ENCODE peak calls at places on chromosomes 13 and 19, in nine cellular contexts. L is suprapubic skin, Q is adrenal gland, K is IMR-90, U is A549, T is uterus, C is Peyer's patch, I is gastrocnemius medialis, R is ovary. F is an unnamed sample.

GRCh38 chr19:43747557-43748204 is 7.1 kb downstream of the SMG9 start:
- DNase-seq in L (no peak), Q (no peak), K (no peak), U (no peak), T (no peak), C (no peak), I (no peak), R (no peak), F (no peak)

GRCh38 chr13:53732664-53733063 is 704.1 kb downstream of the OLFM4 start:
- DNase-seq in L (no peak), Q (no peak), K (no peak), U (no peak), T (no peak), C (no peak), I (no peak), R (no peak), F (no peak)

GRCh38 chr13:44816701-44817684 is 172.3 kb downstream of the NUFIP1 start:
- DNase-seq in L (no peak), Q (no peak), K (peak), U (peak), T (no peak), C (no peak), I (no peak), R (no peak), F (peak)

GRCh38 chr19:42268142-42268703 is 829 bp upstream of the CIC start:
- DNase-seq in L (peak), Q (peak), K (peak), U (peak), T (peak), C (peak), I (peak), R (peak), F (peak)

GRCh38 chr13:33274264-33274663 is 11.3 kb downstream of the STARD13 start:
- DNase-seq in L (no peak), Q (no peak), K (no peak), U (no peak), T (no peak), C (no peak), I (no peak), R (no peak), F (no peak)

GRCh38 chr19:49857061-49857833 is 6.3 kb downstream of the PTOV1 start:
- DNase-seq in L (no peak), Q (peak), K (no peak), U (no peak), T (no peak), C (no peak), I (no peak), R (no peak), F (no peak)

GRCh38 chr13:101618440-101619187 is 166.1 kb downstream of the ITGBL1 start:
- DNase-seq in L (no peak), Q (no peak), K (no peak), U (no peak), T (no peak), C (no peak), I (no peak), R (no peak), F (no peak)

GRCh38 chr19:860481-861098 is 1.1 kb downstream of the CFD start:
- DNase-seq in L (no peak), Q (no peak), K (peak), U (peak), T (no peak), C (peak), I (no peak), R (peak), F (peak)

GRCh38 chr13:49585220-49586157 is at the start of gene RCBTB1:
- DNase-seq in L (peak), Q (peak), K (peak), U (peak), T (peak), C (peak), I (peak), R (peak), F (peak)

GRCh38 chr19:4689403-4689802 is 19.3 kb upstream of the MYDGF start:
- DNase-seq in L (no peak), Q (no peak), K (no peak), U (no peak), T (no peak), C (no peak), I (no peak), R (no peak), F (no peak)

GRCh38 chr13:33446821-33447481 is 161.4 kb upstream of the STARD13 start:
- DNase-seq in L (no peak), Q (no peak), K (no peak), U (no peak), T (no peak), C (no peak), I (no peak), R (no peak), F (no peak)

GRCh38 chr13:44578064-44578394 is 1.9 kb upstream of the TSC22D1 start:
- DNase-seq in L (no peak), Q (no peak), K (no peak), U (peak), T (no peak), C (no peak), I (no peak), R (no peak), F (no peak)

GRCh38 chr13:24692541-24692940 is 12.3 kb downstream of the ATP12A start:
- DNase-seq in L (no peak), Q (no peak), K (peak), U (no peak), T (no peak), C (no peak), I (no peak), R (no peak), F (peak)

GRCh38 chr13:35530147-35530546 is 53.7 kb upstream of the MAB21L1 start:
- DNase-seq in L (no peak), Q (no peak), K (no peak), U (no peak), T (no peak), C (no peak), I (no peak), R (no peak), F (no peak)

GRCh38 chr13:35512271-35512920 is 35.9 kb upstream of the MAB21L1 start:
- DNase-seq in L (no peak), Q (peak), K (peak), U (no peak), T (peak), C (no peak), I (no peak), R (peak), F (peak)

GRCh38 chr13:76654263-76654662 is 231.9 kb downstream of the KCTD12 start:
- DNase-seq in L (no peak), Q (no peak), K (no peak), U (no peak), T (no peak), C (no peak), I (no peak), R (no peak), F (no peak)

GRCh38 chr13:44425815-44426078 is 52.1 kb downstream of the SERP2 start:
- DNase-seq in L (no peak), Q (no peak), K (no peak), U (no peak), T (no peak), C (no peak), I (no peak), R (no peak), F (no peak)

GRCh38 chr13:101763191-101763590 is 310.7 kb downstream of the ITGBL1 start:
- DNase-seq in L (no peak), Q (no peak), K (no peak), U (no peak), T (no peak), C (no peak), I (no peak), R (no peak), F (no peak)

GRCh38 chr13:29758591-29759114 is 91.8 kb downstream of the UBL3 start:
- DNase-seq in L (no peak), Q (peak), K (no peak), U (no peak), T (no peak), C (peak), I (no peak), R (no peak), F (no peak)

GRCh38 chr13:88761145-88761544 is 1090.0 kb downstream of the SLITRK5 start:
- DNase-seq in L (no peak), Q (no peak), K (no peak), U (no peak), T (no peak), C (no peak), I (no peak), R (no peak), F (no peak)

GRCh38 chr19:751501-752341 is 809 bp downstream of the MISP start:
- DNase-seq in L (no peak), Q (no peak), K (peak), U (peak), T (no peak), C (peak), I (no peak), R (no peak), F (peak)

GRCh38 chr13:76038920-76039716 is 403.0 kb downstream of the LMO7 start:
- DNase-seq in L (no peak), Q (no peak), K (no peak), U (no peak), T (no peak), C (no peak), I (no peak), R (no peak), F (no peak)

GRCh38 chr13:97352815-97353214 is 81.2 kb upstream of the RAP2A start:
- DNase-seq in L (no peak), Q (no peak), K (no peak), U (no peak), T (no peak), C (no peak), I (no peak), R (no peak), F (no peak)

GRCh38 chr19:14519245-14519859 is 1.2 kb upstream of the DNAJB1 start:
- DNase-seq in L (no peak), Q (no peak), K (no peak), U (no peak), T (no peak), C (no peak), I (no peak), R (peak), F (no peak)

GRCh38 chr19:14517446-14517839 is 754 bp downstream of the DNAJB1 start:
- DNase-seq in L (no peak), Q (peak), K (peak), U (no peak), T (no peak), C (peak), I (no peak), R (no peak), F (no peak)

GRCh38 chr19:14517840-14518505 is at the start of gene DNAJB1:
- DNase-seq in L (peak), Q (peak), K (peak), U (peak), T (peak), C (peak), I (peak), R (peak), F (peak)

GRCh38 chr19:14520543-14520942 is 2.3 kb upstream of the DNAJB1 start:
- DNase-seq in L (no peak), Q (no peak), K (no peak), U (no peak), T (no peak), C (no peak), I (no peak), R (no peak), F (no peak)

DNA sequence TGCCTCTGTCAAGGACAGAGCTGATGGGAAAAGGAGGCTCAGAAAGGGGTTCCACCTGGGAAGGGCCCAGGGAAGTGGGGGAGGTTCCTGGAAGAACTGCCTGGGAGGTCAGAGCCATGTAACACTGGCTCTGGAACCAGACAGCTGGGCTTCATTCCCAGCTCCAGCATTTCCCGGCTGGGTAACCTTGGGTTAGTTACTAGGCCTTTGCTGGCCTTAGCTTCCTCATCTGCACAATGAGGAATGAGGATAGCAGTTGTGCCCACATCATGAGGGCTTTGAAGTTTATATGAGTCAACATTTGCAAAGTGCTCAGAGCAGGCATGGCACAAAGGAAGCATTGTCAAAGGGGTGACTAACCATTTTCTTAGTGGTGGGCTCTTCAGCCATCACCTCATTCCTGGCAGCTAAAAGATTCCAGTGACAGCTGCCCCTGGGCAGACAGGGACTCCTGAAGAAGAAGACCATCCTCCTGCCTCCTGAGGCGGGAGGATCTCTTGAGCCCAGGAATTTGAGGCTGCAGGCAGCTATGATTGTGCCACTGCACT is 1.7 kb upstream of the DNAJB1 start:
- DNase-seq in L (no peak), Q (peak), K (peak), U (no peak), T (no peak), C (no peak), I (no peak), R (no peak), F (peak)
- TF ChIP-seq POLR2A in L (no peak), Q (no peak), K (no peak), U (no peak), T (no peak), C (no peak), I (no peak), R (no peak), F (no peak)

DNA sequence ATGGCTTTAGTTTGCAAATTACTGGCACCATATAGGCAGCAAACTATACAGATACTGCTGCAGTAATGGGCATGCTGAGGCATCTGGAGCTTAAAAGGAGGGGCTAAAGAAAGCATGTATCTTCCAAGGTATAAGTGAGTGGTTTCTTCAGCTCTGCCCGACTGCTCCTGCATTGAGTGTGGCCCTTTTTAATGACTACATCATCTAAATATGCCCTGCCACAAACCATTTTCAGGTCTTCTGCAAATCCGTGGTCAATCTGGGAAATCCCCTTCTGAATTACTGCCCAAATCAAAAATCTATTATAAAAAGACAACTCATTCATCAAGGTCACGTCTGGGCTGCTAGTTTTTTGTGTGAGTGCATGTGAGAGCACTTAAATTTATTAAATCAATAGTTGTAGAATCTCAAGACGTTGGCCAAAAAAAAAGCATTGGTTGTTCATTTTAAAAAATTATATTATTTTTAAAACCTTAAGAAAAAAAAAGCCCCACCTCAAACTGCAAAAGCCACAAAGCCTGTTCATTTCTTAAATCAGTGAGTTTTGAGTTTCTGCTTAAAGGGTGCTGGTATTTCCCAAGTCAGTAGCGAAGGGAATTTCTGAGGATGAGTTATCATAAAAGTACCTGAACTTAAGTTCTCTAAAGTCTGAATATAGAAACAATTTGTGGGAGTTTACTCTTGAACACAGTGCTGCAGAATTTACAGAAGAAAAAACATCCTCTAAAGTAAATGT is 16.3 kb downstream of the LCP1 start:
- DNase-seq in L (no peak), Q (no peak), K (no peak), U (no peak), T (no peak), C (no peak), I (no peak), R (no peak), F (no peak)
- TF ChIP-seq POLR2A in L (no peak), Q (no peak), K (no peak), U (no peak), T (no peak), C (no peak), I (no peak), R (no peak), F (no peak)

GRCh38 chr19:54451997-54452396 is 3.0 kb downstream of the LENG8 start:
- DNase-seq in L (no peak), Q (no peak), K (no peak), U (no peak), T (no peak), C (no peak), I (no peak), R (peak), F (no peak)

GRCh38 chr19:54452626-54453025 is 3.6 kb downstream of the LENG8 start:
- DNase-seq in L (no peak), Q (no peak), K (no peak), U (no peak), T (no peak), C (no peak), I (no peak), R (no peak), F (no peak)

GRCh38 chr19:54455786-54456422 is 6.9 kb downstream of the LENG8 start:
- DNase-seq in L (no peak), Q (no peak), K (no peak), U (no peak), T (no peak), C (no peak), I (no peak), R (no peak), F (no peak)

GRCh38 chr19:54454781-54455675 is 6.0 kb downstream of the LENG8 start:
- DNase-seq in L (no peak), Q (no peak), K (no peak), U (no peak), T (no peak), C (no peak), I (no peak), R (no peak), F (no peak)

GRCh38 chr19:54453921-54454780 is 5.2 kb downstream of the LENG8 start:
- DNase-seq in L (no peak), Q (no peak), K (no peak), U (no peak), T (no peak), C (no peak), I (no peak), R (no peak), F (no peak)
- TF ChIP-seq POLR2A in L (no peak), Q (no peak), K (no peak), U (no peak), T (no peak), C (no peak), I (no peak), R (no peak), F (no peak)

GRCh38 chr19:8413593-8413923 is 453 bp downstream of the MARCHF2 start:
- DNase-seq in L (no peak), Q (peak), K (no peak), U (no peak), T (no peak), C (no peak), I (no peak), R (no peak), F (no peak)

GRCh38 chr19:8412783-8413592 is at the start of gene MARCHF2:
- DNase-seq in L (peak), Q (peak), K (peak), U (peak), T (peak), C (peak), I (peak), R (peak), F (peak)
- TF ChIP-seq POLR2A in L (no peak), Q (no peak), K (no peak), U (peak), T (peak), C (no peak), I (peak), R (peak), F (peak)

DNA sequence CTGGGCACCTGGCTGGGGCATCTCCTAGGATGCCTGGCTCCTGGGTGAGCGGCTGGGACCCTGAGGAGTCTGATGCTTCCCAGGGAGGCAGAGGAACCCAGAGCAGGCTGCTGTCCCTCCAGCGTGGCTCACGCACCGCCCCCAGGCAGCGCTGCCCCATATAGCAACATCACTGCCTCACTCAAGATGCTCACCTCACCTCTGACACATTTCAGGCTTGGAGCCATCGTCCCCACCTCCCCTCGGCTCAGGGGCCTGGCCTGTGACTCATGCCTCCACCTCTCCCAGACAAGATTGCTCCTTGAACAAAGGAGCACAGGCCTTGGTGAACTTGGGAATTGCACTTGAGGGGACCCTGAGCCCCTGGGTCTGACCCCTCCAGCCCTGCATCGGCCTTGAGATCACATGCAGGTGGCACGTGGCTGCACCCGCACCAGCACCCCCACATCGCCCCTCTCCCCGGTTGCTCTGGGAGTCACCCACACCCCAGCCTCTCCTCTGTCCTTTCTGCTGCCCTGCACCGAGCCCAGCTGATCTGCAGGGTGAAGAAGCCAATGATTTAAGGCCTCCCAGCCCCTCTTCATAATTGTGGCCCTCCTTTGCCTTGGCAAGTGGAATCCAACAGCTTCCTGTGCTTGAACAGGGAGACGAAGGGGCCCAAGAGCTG is 11.2 kb downstream of the CEBPA start:
- DNase-seq in L (no peak), Q (no peak), K (no peak), U (peak), T (no peak), C (peak), I (no peak), R (no peak), F (no peak)
- TF ChIP-seq POLR2A in L (no peak), Q (no peak), K (no peak), U (no peak), T (no peak), C (no peak), I (no peak), R (no peak), F (no peak)

GRCh38 chr19:12953456-12954149 is 3.4 kb downstream of the GADD45GIP1 start:
- DNase-seq in L (no peak), Q (no peak), K (no peak), U (no peak), T (no peak), C (no peak), I (no peak), R (no peak), F (no peak)
- TF ChIP-seq POLR2A in L (no peak), Q (no peak), K (no peak), U (no peak), T (no peak), C (no peak), I (no peak), R (no peak), F (no peak)

GRCh38 chr19:38400361-38400760 is 2.5 kb upstream of the FAM98C start:
- DNase-seq in L (no peak), Q (no peak), K (no peak), U (no peak), T (no peak), C (no peak), I (no peak), R (no peak), F (no peak)

GRCh38 chr19:38401148-38401547 is 1.7 kb upstream of the FAM98C start:
- DNase-seq in L (no peak), Q (no peak), K (peak), U (no peak), T (no peak), C (no peak), I (no peak), R (no peak), F (peak)

GRCh38 chr19:38404858-38405257 is 2.0 kb downstream of the FAM98C start:
- DNase-seq in L (no peak), Q (no peak), K (no peak), U (no peak), T (no peak), C (no peak), I (no peak), R (no peak), F (no peak)

GRCh38 chr19:38402967-38403674 is at the start of gene FAM98C:
- DNase-seq in L (peak), Q (peak), K (peak), U (peak), T (peak), C (peak), I (peak), R (peak), F (peak)

DNA sequence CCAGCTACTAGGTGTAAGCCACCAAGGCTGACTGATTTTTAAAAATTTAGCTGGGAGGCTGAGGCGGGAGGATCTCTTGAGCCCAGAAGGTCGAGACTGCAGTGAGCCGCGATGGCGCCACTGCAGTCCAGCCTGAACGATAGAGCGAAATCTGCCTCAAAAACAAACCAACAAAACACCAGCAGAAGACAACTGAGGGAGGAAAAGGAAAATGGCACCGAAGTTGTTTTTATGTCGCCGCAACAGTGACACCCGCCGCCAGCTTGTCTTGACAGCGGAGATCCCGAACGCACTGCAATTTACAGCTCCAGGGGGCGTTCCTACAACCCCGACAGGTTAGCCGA is 298 bp upstream of the FAM98C start:
- DNase-seq in L (no peak), Q (no peak), K (no peak), U (no peak), T (no peak), C (no peak), I (no peak), R (no peak), F (no peak)
- TF ChIP-seq POLR2A in L (no peak), Q (no peak), K (peak), U (no peak), T (no peak), C (peak), I (peak), R (no peak), F (no peak)

F was measured in H54.